ENCODE peak calls at places on chromosomes 12 and 14, in seven cellular contexts. A is SK-N-SH, U is NCI-H1694 treated with DMSO at 0.1 percent for 48 hours, H is upper lobe of right lung, F is GM06990, E is mucosa of gallbladder, Q is small intestine. B is an unnamed sample.

GRCh38 chr14:22268875-22269274 is 320.1 kb downstream of the DAD1 start:
- DNase-seq in A (no peak), U (no peak), H (no peak), F (peak; percentile 13), E (no peak), Q (peak; percentile 25), B (no peak)

GRCh38 chr12:120399531-120399930 is 30.6 kb upstream of the MSI1 start:
- DNase-seq in A (no peak), U (no peak), H (no peak), F (no peak), E (no peak), Q (no peak), B (no peak)

GRCh38 chr12:90899456-90900182 is 55.4 kb downstream of the CCER1 start:
- DNase-seq in A (no peak), U (no peak), H (no peak), F (no peak), E (no peak), Q (no peak), B (no peak)

GRCh38 chr14:44940944-44941343 is 20.8 kb downstream of the KLHL28 start:
- DNase-seq in A (no peak), U (no peak), H (no peak), F (no peak), E (no peak), Q (no peak), B (no peak)

GRCh38 chr14:66918527-66918926 is 270.7 kb upstream of the GARIN2 start:
- DNase-seq in A (no peak), U (no peak), H (no peak), F (no peak), E (no peak), Q (no peak), B (no peak)

GRCh38 chr14:33931439-33931838 is 19.4 kb downstream of the EGLN3 start:
- DNase-seq in A (no peak), U (no peak), H (no peak), F (no peak), E (no peak), Q (no peak), B (no peak)

GRCh38 chr14:75141967-75142366 is 15.1 kb upstream of the NEK9 start:
- DNase-seq in A (peak; percentile 37), U (peak; percentile 55), H (no peak), F (no peak), E (no peak), Q (no peak), B (peak; percentile 56)

GRCh38 chr12:89156862-89157262 is 195.4 kb downstream of the DUSP6 start:
- DNase-seq in A (no peak), U (no peak), H (no peak), F (no peak), E (no peak), Q (no peak), B (no peak)

GRCh38 chr14:42407153-42407552 is 800.5 kb downstream of the LRFN5 start:
- DNase-seq in A (no peak), U (no peak), H (no peak), F (no peak), E (no peak), Q (no peak), B (no peak)

GRCh38 chr12:18897816-18898215 is 159.9 kb downstream of the CAPZA3 start:
- DNase-seq in A (no peak), U (no peak), H (no peak), F (no peak), E (no peak), Q (no peak), B (no peak)

GRCh38 chr12:64518396-64518795 is 66.5 kb downstream of the TBK1 start:
- DNase-seq in A (no peak), U (no peak), H (no peak), F (no peak), E (no peak), Q (no peak), B (no peak)

GRCh38 chr14:68553326-68553725 is 239.5 kb downstream of the ZFP36L1 start:
- DNase-seq in A (no peak), U (no peak), H (no peak), F (no peak), E (no peak), Q (no peak), B (no peak)

GRCh38 chr12:117857632-117858274 is 111.0 kb downstream of the KSR2 start:
- DNase-seq in A (peak; percentile 71), U (peak; percentile 16), H (no peak), F (no peak), E (peak; percentile 38), Q (peak; percentile 49), B (peak; percentile 32)

GRCh38 chr14:23643533-23644194 is 7.5 kb downstream of the DHRS2 start:
- DNase-seq in A (no peak), U (no peak), H (no peak), F (no peak), E (no peak), Q (no peak), B (no peak)

GRCh38 chr12:95815635-95816212 is 25.2 kb upstream of the NTN4 start:
- DNase-seq in A (peak; percentile 40), U (peak; percentile 47), H (no peak), F (no peak), E (no peak), Q (peak; percentile 43), B (peak; percentile 25)

GRCh38 chr14:64812412-64812811 is 67.3 kb downstream of the SPTB start:
- DNase-seq in A (no peak), U (no peak), H (peak; percentile 80), F (peak; percentile 30), E (peak; percentile 54), Q (peak; percentile 74), B (no peak)

GRCh38 chr12:127063339-127064090 is 1203.5 kb upstream of the TMEM132C start:
- DNase-seq in A (no peak), U (no peak), H (no peak), F (no peak), E (no peak), Q (no peak), B (no peak)

GRCh38 chr12:121117226-121117777 is 15.4 kb upstream of the P2RX7 start:
- DNase-seq in A (no peak), U (no peak), H (no peak), F (no peak), E (no peak), Q (no peak), B (no peak)

GRCh38 chr12:22437031-22437806 is 102.7 kb upstream of the ST8SIA1 start:
- DNase-seq in A (no peak), U (no peak), H (no peak), F (no peak), E (no peak), Q (no peak), B (no peak)

GRCh38 chr12:62957233-62957953 is 22.4 kb upstream of the PPM1H start:
- DNase-seq in A (no peak), U (no peak), H (no peak), F (no peak), E (no peak), Q (no peak), B (no peak)

GRCh38 chr14:22994762-22995275 is 12.5 kb upstream of the AJUBA start:
- DNase-seq in A (peak; percentile 77), U (peak; percentile 75), H (peak; percentile 72), F (no peak), E (no peak), Q (no peak), B (peak; percentile 61)

GRCh38 chr12:116533343-116534248 is 25.6 kb upstream of the MAP1LC3B2 start:
- DNase-seq in A (peak; percentile 94), U (peak; percentile 58), H (peak; percentile 88), F (peak; percentile 83), E (peak; percentile 66), Q (peak; percentile 67), B (peak; percentile 87)

GRCh38 chr14:66174453-66174891 is 311.7 kb upstream of the CCDC196 start:
- DNase-seq in A (no peak), U (no peak), H (no peak), F (no peak), E (no peak), Q (no peak), B (no peak)

GRCh38 chr12:60209933-60210332 is 614.1 kb downstream of the SLC16A7 start:
- DNase-seq in A (no peak), U (no peak), H (no peak), F (no peak), E (no peak), Q (peak; percentile 20), B (no peak)

GRCh38 chr12:115973066-115973465 is 304.4 kb downstream of the MED13L start:
- DNase-seq in A (no peak), U (no peak), H (no peak), F (no peak), E (no peak), Q (no peak), B (no peak)

GRCh38 chr12:130142736-130143135 is 19.5 kb upstream of the FZD10 start:
- DNase-seq in A (no peak), U (no peak), H (no peak), F (no peak), E (no peak), Q (no peak), B (no peak)

GRCh38 chr12:12546314-12546772 is 16.3 kb downstream of the DUSP16 start:
- DNase-seq in A (no peak), U (no peak), H (no peak), F (no peak), E (no peak), Q (no peak), B (no peak)

GRCh38 chr12:69330475-69331473 is 17.4 kb upstream of the LYZ start:
- DNase-seq in A (peak; percentile 26), U (no peak), H (peak; percentile 70), F (peak; percentile 31), E (peak; percentile 67), Q (peak; percentile 86), B (no peak)

GRCh38 chr12:19856389-19856788 is 417.1 kb downstream of the AEBP2 start:
- DNase-seq in A (no peak), U (no peak), H (no peak), F (no peak), E (no peak), Q (no peak), B (no peak)

GRCh38 chr12:29782821-29783772 is 645 bp downstream of the TMTC1 start:
- DNase-seq in A (peak; percentile 48), U (peak; percentile 22), H (peak; percentile 72), F (peak; percentile 25), E (peak; percentile 14), Q (no peak), B (peak; percentile 25)